ENCODE peak calls at places on chromosome 1, in ten cellular contexts. One of them, this sample, is unnamed. For H3K9me3 and H3K27me3, the result is how much of the 10 kb centered on the place peaks cover.

GRCh38 chr1:197915797-197916686 is 1.1 kb upstream of the LHX9 start:
- DNase-seq in CD8-positive, alpha-beta T cell: no peak
- DNase-seq in upper lobe of left lung: no peak
- DNase-seq in testis: peak
- DNase-seq in aorta: peak
- DNase-seq in AG04450: no peak
- DNase-seq in left lung: no peak
- DNase-seq in WERI-Rb-1: peak
- DNase-seq in neuronal stem cell: peak
- DNase-seq in right atrium auricular region: no peak
- DNase-seq in this sample: peak

GRCh38 chr1:224343679-224344078 is 13.0 kb upstream of the CNIH4 start:
- DNase-seq in WERI-Rb-1: no peak
- DNase-seq in right atrium auricular region: no peak
- DNase-seq in upper lobe of left lung: no peak
- DNase-seq in testis: no peak
- DNase-seq in aorta: no peak
- DNase-seq in neuronal stem cell: no peak
- DNase-seq in AG04450: no peak
- DNase-seq in left lung: no peak
- DNase-seq in CD8-positive, alpha-beta T cell: no peak
- DNase-seq in this sample: no peak

GRCh38 chr1:107147813-107148212 is 7.0 kb downstream of the NTNG1 start:
- DNase-seq in WERI-Rb-1: no peak
- DNase-seq in neuronal stem cell: no peak
- DNase-seq in aorta: no peak
- DNase-seq in right atrium auricular region: no peak
- DNase-seq in upper lobe of left lung: no peak
- DNase-seq in CD8-positive, alpha-beta T cell: no peak
- DNase-seq in testis: no peak
- DNase-seq in AG04450: no peak
- DNase-seq in left lung: no peak
- DNase-seq in this sample: no peak

GRCh38 chr1:89622895-89623294 is 10.0 kb upstream of the LRRC8C start:
- DNase-seq in left lung: no peak
- DNase-seq in aorta: no peak
- DNase-seq in right atrium auricular region: no peak
- DNase-seq in CD8-positive, alpha-beta T cell: no peak
- DNase-seq in WERI-Rb-1: no peak
- DNase-seq in testis: no peak
- DNase-seq in AG04450: no peak
- DNase-seq in upper lobe of left lung: no peak
- DNase-seq in neuronal stem cell: no peak
- DNase-seq in this sample: no peak

GRCh38 chr1:111045033-111045722 is 81.5 kb upstream of the LRIF1 start:
- DNase-seq in neuronal stem cell: no peak
- DNase-seq in upper lobe of left lung: no peak
- DNase-seq in left lung: no peak
- DNase-seq in AG04450: no peak
- DNase-seq in WERI-Rb-1: no peak
- DNase-seq in aorta: no peak
- DNase-seq in CD8-positive, alpha-beta T cell: no peak
- DNase-seq in right atrium auricular region: no peak
- DNase-seq in testis: no peak
- DNase-seq in this sample: peak

GRCh38 chr1:167221804-167222610 is 1.3 kb downstream of the POU2F1 start:
- DNase-seq in upper lobe of left lung: peak
- DNase-seq in testis: peak
- DNase-seq in AG04450: peak
- DNase-seq in left lung: peak
- DNase-seq in CD8-positive, alpha-beta T cell: peak
- DNase-seq in neuronal stem cell: peak
- DNase-seq in WERI-Rb-1: peak
- DNase-seq in aorta: peak
- DNase-seq in right atrium auricular region: peak
- DNase-seq in this sample: peak

GRCh38 chr1:8494681-8495080 is 176.8 kb downstream of the SLC45A1 start:
- DNase-seq in testis: no peak
- DNase-seq in aorta: no peak
- DNase-seq in CD8-positive, alpha-beta T cell: no peak
- DNase-seq in WERI-Rb-1: no peak
- DNase-seq in right atrium auricular region: no peak
- DNase-seq in neuronal stem cell: no peak
- DNase-seq in left lung: no peak
- DNase-seq in upper lobe of left lung: no peak
- DNase-seq in AG04450: no peak
- DNase-seq in this sample: no peak

GRCh38 chr1:118927826-118928225 is 60.3 kb downstream of the TBX15 start:
- DNase-seq in left lung: no peak
- DNase-seq in WERI-Rb-1: peak
- DNase-seq in AG04450: no peak
- DNase-seq in upper lobe of left lung: no peak
- DNase-seq in CD8-positive, alpha-beta T cell: no peak
- DNase-seq in right atrium auricular region: no peak
- DNase-seq in testis: no peak
- DNase-seq in aorta: no peak
- DNase-seq in neuronal stem cell: no peak
- DNase-seq in this sample: no peak

GRCh38 chr1:181087400-181087901 is 1.0 kb upstream of the IER5 start:
- DNase-seq in aorta: no peak
- DNase-seq in upper lobe of left lung: peak
- DNase-seq in AG04450: no peak
- DNase-seq in CD8-positive, alpha-beta T cell: no peak
- DNase-seq in left lung: peak
- DNase-seq in right atrium auricular region: no peak
- DNase-seq in neuronal stem cell: no peak
- DNase-seq in testis: no peak
- DNase-seq in WERI-Rb-1: no peak
- DNase-seq in this sample: no peak

GRCh38 chr1:243264718-243265117 is 8.9 kb downstream of the SDCCAG8 start:
- DNase-seq in WERI-Rb-1: no peak
- DNase-seq in CD8-positive, alpha-beta T cell: no peak
- DNase-seq in neuronal stem cell: no peak
- DNase-seq in AG04450: no peak
- DNase-seq in left lung: no peak
- DNase-seq in testis: no peak
- DNase-seq in right atrium auricular region: no peak
- DNase-seq in upper lobe of left lung: no peak
- DNase-seq in aorta: no peak
- DNase-seq in this sample: no peak

GRCh38 chr1:46467183-46467504 is 22.5 kb upstream of the DMBX1 start:
- DNase-seq in neuronal stem cell: no peak
- DNase-seq in AG04450: no peak
- DNase-seq in aorta: no peak
- DNase-seq in upper lobe of left lung: no peak
- DNase-seq in right atrium auricular region: no peak
- DNase-seq in CD8-positive, alpha-beta T cell: no peak
- DNase-seq in WERI-Rb-1: no peak
- DNase-seq in left lung: no peak
- DNase-seq in testis: no peak
- DNase-seq in this sample: no peak

GRCh38 chr1:187862506-187862905 is 1033.8 kb downstream of the PLA2G4A start:
- DNase-seq in right atrium auricular region: no peak
- DNase-seq in AG04450: no peak
- DNase-seq in neuronal stem cell: no peak
- DNase-seq in upper lobe of left lung: no peak
- DNase-seq in testis: no peak
- DNase-seq in CD8-positive, alpha-beta T cell: no peak
- DNase-seq in aorta: no peak
- DNase-seq in left lung: no peak
- DNase-seq in WERI-Rb-1: no peak
- DNase-seq in this sample: no peak

GRCh38 chr1:21322681-21323016 is 32.4 kb upstream of the ECE1 start:
- DNase-seq in AG04450: no peak
- DNase-seq in aorta: no peak
- DNase-seq in WERI-Rb-1: no peak
- DNase-seq in neuronal stem cell: no peak
- DNase-seq in upper lobe of left lung: no peak
- DNase-seq in CD8-positive, alpha-beta T cell: no peak
- DNase-seq in testis: no peak
- DNase-seq in left lung: no peak
- DNase-seq in right atrium auricular region: no peak
- DNase-seq in this sample: no peak

GRCh38 chr1:210477328-210477924 is 148.7 kb downstream of the HHAT start:
- DNase-seq in testis: no peak
- DNase-seq in CD8-positive, alpha-beta T cell: no peak
- DNase-seq in AG04450: no peak
- DNase-seq in right atrium auricular region: no peak
- DNase-seq in upper lobe of left lung: no peak
- DNase-seq in neuronal stem cell: no peak
- DNase-seq in aorta: no peak
- DNase-seq in WERI-Rb-1: peak
- DNase-seq in left lung: no peak
- DNase-seq in this sample: no peak

GRCh38 chr1:86687595-86687994 is 16.8 kb upstream of the SH3GLB1 start:
- DNase-seq in right atrium auricular region: no peak
- DNase-seq in aorta: no peak
- DNase-seq in left lung: no peak
- DNase-seq in CD8-positive, alpha-beta T cell: no peak
- DNase-seq in WERI-Rb-1: no peak
- DNase-seq in neuronal stem cell: no peak
- DNase-seq in AG04450: no peak
- DNase-seq in testis: no peak
- DNase-seq in upper lobe of left lung: no peak
- DNase-seq in this sample: peak

DNA sequence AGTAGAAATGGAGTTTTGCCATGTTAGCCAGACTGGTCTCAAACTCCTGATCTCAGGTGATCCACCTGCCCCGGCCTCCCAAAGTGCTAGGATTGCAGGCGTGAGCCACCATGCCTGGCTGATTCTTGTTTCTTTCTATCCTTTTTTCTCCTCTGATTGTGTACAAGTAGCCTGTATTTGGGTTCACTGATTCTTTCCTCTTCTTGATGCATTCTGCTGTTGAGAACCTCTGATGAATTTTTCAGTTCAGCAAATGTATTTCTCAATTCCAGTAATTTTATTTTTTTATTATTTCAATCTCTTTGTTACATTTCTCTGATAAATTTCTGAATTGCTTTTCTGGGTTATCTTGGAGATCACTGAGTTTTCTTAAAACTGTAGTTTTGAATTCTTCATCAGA is 58.8 kb downstream of the AXDND1 start:
- DNase-seq in WERI-Rb-1: no peak
- DNase-seq in testis: no peak
- DNase-seq in neuronal stem cell: no peak
- DNase-seq in aorta: no peak
- DNase-seq in right atrium auricular region: no peak
- DNase-seq in AG04450: no peak
- DNase-seq in left lung: no peak
- DNase-seq in CD8-positive, alpha-beta T cell: no peak
- DNase-seq in upper lobe of left lung: no peak
- DNase-seq in this sample: no peak
- H3K9me3 ChIP-seq in WERI-Rb-1: under half
- H3K9me3 ChIP-seq in testis: under half
- H3K9me3 ChIP-seq in neuronal stem cell: under half
- H3K9me3 ChIP-seq in aorta: under half
- H3K9me3 ChIP-seq in right atrium auricular region: under half
- H3K9me3 ChIP-seq in AG04450: under half
- H3K9me3 ChIP-seq in left lung: under half
- H3K9me3 ChIP-seq in CD8-positive, alpha-beta T cell: under half
- H3K9me3 ChIP-seq in upper lobe of left lung: under half
- H3K9me3 ChIP-seq in this sample: under half

GRCh38 chr1:226545806-226546596 is 2.6 kb upstream of the STUM start:
- DNase-seq in neuronal stem cell: no peak
- DNase-seq in upper lobe of left lung: no peak
- DNase-seq in left lung: no peak
- DNase-seq in right atrium auricular region: no peak
- DNase-seq in WERI-Rb-1: no peak
- DNase-seq in CD8-positive, alpha-beta T cell: no peak
- DNase-seq in AG04450: no peak
- DNase-seq in aorta: no peak
- DNase-seq in testis: no peak
- DNase-seq in this sample: no peak
- H3K27me3 ChIP-seq in neuronal stem cell: under half
- H3K27me3 ChIP-seq in upper lobe of left lung: under half
- H3K27me3 ChIP-seq in left lung: under half
- H3K27me3 ChIP-seq in right atrium auricular region: under half
- H3K27me3 ChIP-seq in WERI-Rb-1: under half
- H3K27me3 ChIP-seq in CD8-positive, alpha-beta T cell: under half
- H3K27me3 ChIP-seq in AG04450: under half
- H3K27me3 ChIP-seq in aorta: under half
- H3K27me3 ChIP-seq in testis: under half
- H3K27me3 ChIP-seq in this sample: under half

DNA sequence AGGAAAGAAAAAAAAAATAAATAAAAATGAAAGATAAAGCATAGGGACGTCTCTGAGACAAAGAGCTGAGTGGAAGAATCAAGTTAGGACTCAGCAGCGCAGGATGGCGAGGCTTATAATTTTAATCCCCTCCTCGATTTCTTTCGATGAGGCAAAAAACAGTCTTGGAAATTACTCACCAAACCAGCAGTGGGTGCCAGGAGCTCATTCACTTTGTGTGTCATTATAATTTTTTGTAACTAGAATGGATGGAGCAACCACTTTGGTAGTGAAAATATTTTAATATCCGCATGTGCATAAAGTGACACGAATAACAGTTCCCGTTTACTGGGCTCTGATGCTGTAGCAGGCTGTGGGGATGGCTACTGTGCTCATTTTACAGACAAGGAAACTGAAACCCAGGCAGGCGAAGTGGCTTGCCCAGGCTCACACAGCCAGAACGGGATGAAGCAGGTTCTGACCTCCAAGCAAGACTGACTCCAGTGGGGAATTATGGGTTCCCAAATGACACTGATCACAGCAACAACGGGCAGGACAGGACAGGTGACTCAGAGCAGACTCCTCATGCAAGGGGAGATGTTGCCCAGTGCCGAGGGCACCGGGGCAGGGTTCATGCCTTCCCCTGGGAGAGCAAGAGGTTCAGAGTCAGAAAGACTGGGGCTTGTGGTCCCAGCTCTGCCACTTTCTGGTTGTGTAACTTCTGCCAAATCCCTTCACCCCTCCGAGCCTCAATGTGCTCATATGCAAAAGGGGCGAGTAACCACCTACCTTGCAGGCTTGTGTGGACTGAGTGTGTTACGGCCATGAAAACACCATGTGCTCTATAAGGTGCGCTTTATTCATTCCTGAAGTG is 63.6 kb downstream of the RUNX3 start:
- DNase-seq in CD8-positive, alpha-beta T cell: no peak
- DNase-seq in left lung: no peak
- DNase-seq in testis: no peak
- DNase-seq in right atrium auricular region: peak
- DNase-seq in AG04450: no peak
- DNase-seq in aorta: peak
- DNase-seq in WERI-Rb-1: no peak
- DNase-seq in upper lobe of left lung: no peak
- DNase-seq in neuronal stem cell: no peak
- DNase-seq in this sample: no peak
- H3K9me3 ChIP-seq in CD8-positive, alpha-beta T cell: under half
- H3K9me3 ChIP-seq in left lung: under half
- H3K9me3 ChIP-seq in testis: under half
- H3K9me3 ChIP-seq in right atrium auricular region: under half
- H3K9me3 ChIP-seq in AG04450: under half
- H3K9me3 ChIP-seq in aorta: under half
- H3K9me3 ChIP-seq in WERI-Rb-1: under half
- H3K9me3 ChIP-seq in upper lobe of left lung: under half
- H3K9me3 ChIP-seq in neuronal stem cell: under half
- H3K9me3 ChIP-seq in this sample: under half

DNA sequence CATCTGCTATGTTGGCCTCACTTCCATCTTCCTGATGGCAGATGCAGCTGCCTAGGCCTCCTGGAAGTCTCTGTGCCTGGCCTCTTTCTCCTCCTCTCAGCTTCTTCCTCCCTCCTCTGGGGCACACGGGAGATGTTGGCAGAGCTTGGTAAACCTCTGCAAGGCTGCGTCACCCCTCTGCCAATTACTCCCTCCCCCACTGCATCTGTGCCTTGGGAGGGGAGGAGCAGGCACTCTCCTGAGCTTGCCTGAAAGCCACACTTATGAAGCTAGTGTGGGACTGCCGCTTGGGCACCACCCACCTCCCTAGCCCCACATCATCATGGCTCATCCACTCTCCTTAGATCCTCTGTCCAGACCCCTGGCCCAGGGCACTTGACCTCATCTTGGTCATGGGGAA is 7.4 kb upstream of the TMEM51 start:
- DNase-seq in CD8-positive, alpha-beta T cell: no peak
- DNase-seq in aorta: no peak
- DNase-seq in left lung: no peak
- DNase-seq in neuronal stem cell: no peak
- DNase-seq in upper lobe of left lung: no peak
- DNase-seq in WERI-Rb-1: no peak
- DNase-seq in right atrium auricular region: no peak
- DNase-seq in AG04450: no peak
- DNase-seq in testis: no peak
- DNase-seq in this sample: no peak
- H3K27me3 ChIP-seq in CD8-positive, alpha-beta T cell: under half
- H3K27me3 ChIP-seq in aorta: under half
- H3K27me3 ChIP-seq in left lung: under half
- H3K27me3 ChIP-seq in neuronal stem cell: under half
- H3K27me3 ChIP-seq in upper lobe of left lung: under half
- H3K27me3 ChIP-seq in WERI-Rb-1: under half
- H3K27me3 ChIP-seq in right atrium auricular region: under half
- H3K27me3 ChIP-seq in AG04450: under half
- H3K27me3 ChIP-seq in testis: under half
- H3K27me3 ChIP-seq in this sample: under half

This sample was measured in cardiac muscle cell.